ENCODE peak calls at places on chromosomes 12 and 14, in four cellular contexts. One of them, this sample, is unnamed.

GRCh38 chr12:53984901-53985357 is at the start of gene HOXC10:
- DNase-seq in fibroblast of the aortic adventitia: peak; percentile 84
- DNase-seq in mesothelial cell of epicardium: peak; percentile 89
- DNase-seq in HFFc6: peak; percentile 68
- DNase-seq in this sample: peak; percentile 98

GRCh38 chr12:67807808-67808207 is 159.3 kb downstream of the DYRK2 start:
- DNase-seq in fibroblast of the aortic adventitia: peak; percentile 73
- DNase-seq in HFFc6: no peak
- DNase-seq in mesothelial cell of epicardium: no peak
- DNase-seq in this sample: peak; percentile 10

GRCh38 chr14:52069617-52070431 is 965 bp upstream of the NID2 start:
- DNase-seq in mesothelial cell of epicardium: peak; percentile 23
- DNase-seq in fibroblast of the aortic adventitia: peak; percentile 51
- DNase-seq in HFFc6: no peak
- DNase-seq in this sample: peak; percentile 60

GRCh38 chr14:98138666-98139065 is 1133.3 kb downstream of the BCL11B start:
- DNase-seq in mesothelial cell of epicardium: no peak
- DNase-seq in HFFc6: no peak
- DNase-seq in fibroblast of the aortic adventitia: peak; percentile 5
- DNase-seq in this sample: peak; percentile 16

GRCh38 chr12:123761841-123762714 is at the start of gene DNAH10:
- DNase-seq in mesothelial cell of epicardium: peak; percentile 41
- DNase-seq in fibroblast of the aortic adventitia: no peak
- DNase-seq in HFFc6: no peak
- DNase-seq in this sample: no peak

GRCh38 chr14:105500726-105501101 is 9.7 kb downstream of the TEDC1 start:
- DNase-seq in fibroblast of the aortic adventitia: no peak
- DNase-seq in HFFc6: no peak
- DNase-seq in mesothelial cell of epicardium: no peak
- DNase-seq in this sample: no peak

GRCh38 chr14:53534841-53535240 is 381.7 kb upstream of the DDHD1 start:
- DNase-seq in mesothelial cell of epicardium: no peak
- DNase-seq in HFFc6: no peak
- DNase-seq in fibroblast of the aortic adventitia: no peak
- DNase-seq in this sample: peak; percentile 31

GRCh38 chr12:62898568-62898967 is 36.4 kb downstream of the PPM1H start:
- DNase-seq in HFFc6: peak; percentile 46
- DNase-seq in mesothelial cell of epicardium: no peak
- DNase-seq in fibroblast of the aortic adventitia: no peak
- DNase-seq in this sample: no peak

GRCh38 chr12:100668939-100669536 is 95.6 kb downstream of the GAS2L3 start:
- DNase-seq in fibroblast of the aortic adventitia: peak; percentile 63
- DNase-seq in mesothelial cell of epicardium: peak; percentile 53
- DNase-seq in HFFc6: peak; percentile 50
- DNase-seq in this sample: peak; percentile 66

GRCh38 chr14:94138256-94138655 is 8.9 kb upstream of the IFI27L2 start:
- DNase-seq in fibroblast of the aortic adventitia: no peak
- DNase-seq in HFFc6: no peak
- DNase-seq in mesothelial cell of epicardium: no peak
- DNase-seq in this sample: no peak

GRCh38 chr12:111180830-111181726 is 187.8 kb downstream of the PHETA1 start:
- DNase-seq in HFFc6: no peak
- DNase-seq in fibroblast of the aortic adventitia: peak; percentile 14
- DNase-seq in mesothelial cell of epicardium: peak; percentile 82
- DNase-seq in this sample: peak; percentile 37

GRCh38 chr12:105783983-105784947 is 354.5 kb downstream of the NUAK1 start:
- DNase-seq in mesothelial cell of epicardium: no peak
- DNase-seq in HFFc6: no peak
- DNase-seq in fibroblast of the aortic adventitia: no peak
- DNase-seq in this sample: no peak

GRCh38 chr14:20477211-20477876 is 8.1 kb downstream of the PNP start:
- DNase-seq in mesothelial cell of epicardium: no peak
- DNase-seq in fibroblast of the aortic adventitia: peak; percentile 92
- DNase-seq in HFFc6: peak; percentile 75
- DNase-seq in this sample: no peak

GRCh38 chr14:55099741-55100140 is 29.3 kb upstream of the LGALS3 start:
- DNase-seq in fibroblast of the aortic adventitia: peak; percentile 95
- DNase-seq in HFFc6: no peak
- DNase-seq in mesothelial cell of epicardium: no peak
- DNase-seq in this sample: peak; percentile 89

GRCh38 chr12:75103822-75104221 is 105.8 kb downstream of the KCNC2 start:
- DNase-seq in HFFc6: no peak
- DNase-seq in fibroblast of the aortic adventitia: no peak
- DNase-seq in mesothelial cell of epicardium: no peak
- DNase-seq in this sample: no peak

GRCh38 chr12:117059156-117059555 is 40.1 kb downstream of the TESC start:
- DNase-seq in HFFc6: no peak
- DNase-seq in mesothelial cell of epicardium: no peak
- DNase-seq in fibroblast of the aortic adventitia: no peak
- DNase-seq in this sample: no peak

GRCh38 chr12:89038831-89039509 is 313.3 kb downstream of the DUSP6 start:
- DNase-seq in HFFc6: no peak
- DNase-seq in fibroblast of the aortic adventitia: no peak
- DNase-seq in mesothelial cell of epicardium: no peak
- DNase-seq in this sample: no peak

GRCh38 chr12:12562016-12562483 is 613 bp downstream of the DUSP16 start:
- DNase-seq in fibroblast of the aortic adventitia: peak; percentile 21
- DNase-seq in HFFc6: no peak
- DNase-seq in mesothelial cell of epicardium: peak; percentile 27
- DNase-seq in this sample: peak; percentile 23

GRCh38 chr14:71703477-71703876 is 228.8 kb upstream of the RGS6 start:
- DNase-seq in fibroblast of the aortic adventitia: peak; percentile 66
- DNase-seq in HFFc6: no peak
- DNase-seq in mesothelial cell of epicardium: no peak
- DNase-seq in this sample: peak; percentile 80

GRCh38 chr12:121883315-121883660 is 5.3 kb upstream of the PSMD9 start:
- DNase-seq in HFFc6: no peak
- DNase-seq in mesothelial cell of epicardium: no peak
- DNase-seq in fibroblast of the aortic adventitia: no peak
- DNase-seq in this sample: no peak

GRCh38 chr12:85277900-85278597 is 2.0 kb upstream of the ALX1 start:
- DNase-seq in HFFc6: no peak
- DNase-seq in mesothelial cell of epicardium: no peak
- DNase-seq in fibroblast of the aortic adventitia: no peak
- DNase-seq in this sample: no peak

GRCh38 chr12:9049520-9050133 is 60.3 kb downstream of the KLRG1 start:
- DNase-seq in fibroblast of the aortic adventitia: peak; percentile 73
- DNase-seq in mesothelial cell of epicardium: no peak
- DNase-seq in HFFc6: peak; percentile 55
- DNase-seq in this sample: peak; percentile 49

GRCh38 chr14:34018564-34019244 is 67.8 kb upstream of the EGLN3 start:
- DNase-seq in HFFc6: no peak
- DNase-seq in mesothelial cell of epicardium: no peak
- DNase-seq in fibroblast of the aortic adventitia: peak; percentile 34
- DNase-seq in this sample: no peak

GRCh38 chr14:97401714-97402113 is 604.5 kb downstream of the VRK1 start:
- DNase-seq in HFFc6: no peak
- DNase-seq in mesothelial cell of epicardium: no peak
- DNase-seq in fibroblast of the aortic adventitia: no peak
- DNase-seq in this sample: no peak

GRCh38 chr14:74793506-74794155 is 30.5 kb downstream of the YLPM1 start:
- DNase-seq in fibroblast of the aortic adventitia: peak; percentile 36
- DNase-seq in mesothelial cell of epicardium: no peak
- DNase-seq in HFFc6: peak; percentile 11
- DNase-seq in this sample: peak; percentile 17

GRCh38 chr14:93133476-93133875 is 17.8 kb upstream of the ITPK1 start:
- DNase-seq in mesothelial cell of epicardium: no peak
- DNase-seq in HFFc6: peak; percentile 44
- DNase-seq in fibroblast of the aortic adventitia: peak; percentile 91
- DNase-seq in this sample: peak; percentile 87

GRCh38 chr12:89840162-89840922 is 131.7 kb upstream of the ATP2B1 start:
- DNase-seq in mesothelial cell of epicardium: no peak
- DNase-seq in HFFc6: no peak
- DNase-seq in fibroblast of the aortic adventitia: peak; percentile 39
- DNase-seq in this sample: peak; percentile 37

GRCh38 chr12:54304187-54304810 is 3.5 kb upstream of the NFE2 start:
- DNase-seq in fibroblast of the aortic adventitia: peak; percentile 68
- DNase-seq in mesothelial cell of epicardium: no peak
- DNase-seq in HFFc6: no peak
- DNase-seq in this sample: peak; percentile 60

GRCh38 chr12:94769746-94770396 is 119.5 kb upstream of the TMCC3 start:
- DNase-seq in fibroblast of the aortic adventitia: no peak
- DNase-seq in HFFc6: no peak
- DNase-seq in mesothelial cell of epicardium: no peak
- DNase-seq in this sample: no peak

GRCh38 chr12:116012757-116013156 is 264.7 kb downstream of the MED13L start:
- DNase-seq in HFFc6: no peak
- DNase-seq in fibroblast of the aortic adventitia: no peak
- DNase-seq in mesothelial cell of epicardium: no peak
- DNase-seq in this sample: no peak

GRCh38 chr12:6469092-6469491 is 1.4 kb downstream of the VAMP1 start:
- DNase-seq in mesothelial cell of epicardium: no peak
- DNase-seq in HFFc6: no peak
- DNase-seq in fibroblast of the aortic adventitia: no peak
- DNase-seq in this sample: no peak

GRCh38 chr12:6472491-6472890 is 2.0 kb upstream of the VAMP1 start:
- DNase-seq in mesothelial cell of epicardium: no peak
- DNase-seq in fibroblast of the aortic adventitia: no peak
- DNase-seq in HFFc6: no peak
- DNase-seq in this sample: no peak

GRCh38 chr12:6469609-6470374 is 685 bp downstream of the VAMP1 start:
- DNase-seq in mesothelial cell of epicardium: no peak
- DNase-seq in fibroblast of the aortic adventitia: no peak
- DNase-seq in HFFc6: no peak
- DNase-seq in this sample: no peak

GRCh38 chr12:6471992-6472366 is 1.5 kb upstream of the VAMP1 start:
- DNase-seq in fibroblast of the aortic adventitia: peak; percentile 54
- DNase-seq in HFFc6: peak; percentile 65
- DNase-seq in mesothelial cell of epicardium: no peak
- DNase-seq in this sample: peak; percentile 43

GRCh38 chr12:6470375-6471163 is at the start of gene VAMP1:
- DNase-seq in mesothelial cell of epicardium: peak; percentile 89
- DNase-seq in fibroblast of the aortic adventitia: peak; percentile 97
- DNase-seq in HFFc6: peak; percentile 97
- DNase-seq in this sample: peak; percentile 97
- TF ChIP-seq CTCF in mesothelial cell of epicardium: no peak
- TF ChIP-seq CTCF in fibroblast of the aortic adventitia: peak; percentile 16
- TF ChIP-seq CTCF in HFFc6: peak; percentile 9
- TF ChIP-seq CTCF in this sample: no peak

DNA sequence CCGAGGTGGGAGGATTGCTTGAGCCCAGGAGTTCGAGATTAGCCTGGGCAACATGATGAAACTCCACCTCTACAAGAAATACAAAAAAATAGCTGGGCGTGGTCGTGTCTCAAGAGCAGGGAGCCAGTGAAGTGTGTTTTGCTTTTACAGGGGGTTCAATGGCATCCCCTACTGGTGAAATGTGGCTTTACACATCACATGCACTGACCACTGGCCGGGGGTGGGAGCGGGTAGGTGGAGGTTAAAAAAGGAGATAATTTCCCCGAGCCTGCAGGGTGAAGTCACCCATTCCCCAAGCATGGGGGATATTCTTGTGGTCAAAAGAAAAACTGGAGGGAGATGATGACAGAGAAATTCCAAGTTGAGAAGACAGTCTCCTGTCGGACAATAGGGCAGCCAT is 63.6 kb upstream of the PWP1 start:
- DNase-seq in mesothelial cell of epicardium: no peak
- DNase-seq in HFFc6: no peak
- DNase-seq in fibroblast of the aortic adventitia: peak; percentile 26
- DNase-seq in this sample: peak; percentile 6
- TF ChIP-seq CTCF in mesothelial cell of epicardium: peak; percentile 57
- TF ChIP-seq CTCF in HFFc6: peak; percentile 57
- TF ChIP-seq CTCF in fibroblast of the aortic adventitia: peak; percentile 55
- TF ChIP-seq CTCF in this sample: peak; percentile 39

GRCh38 chr14:95192306-95192705 is 35.0 kb upstream of the DICER1 start:
- DNase-seq in HFFc6: no peak
- DNase-seq in mesothelial cell of epicardium: no peak
- DNase-seq in fibroblast of the aortic adventitia: no peak
- DNase-seq in this sample: no peak

GRCh38 chr14:95191445-95192199 is 34.3 kb upstream of the DICER1 start:
- DNase-seq in HFFc6: no peak
- DNase-seq in fibroblast of the aortic adventitia: no peak
- DNase-seq in mesothelial cell of epicardium: no peak
- DNase-seq in this sample: no peak

GRCh38 chr14:95189400-95190162 is 32.3 kb upstream of the DICER1 start:
- DNase-seq in fibroblast of the aortic adventitia: no peak
- DNase-seq in mesothelial cell of epicardium: no peak
- DNase-seq in HFFc6: no peak
- DNase-seq in this sample: peak; percentile 15

GRCh38 chr14:95190857-95191256 is 33.5 kb upstream of the DICER1 start:
- DNase-seq in HFFc6: no peak
- DNase-seq in mesothelial cell of epicardium: no peak
- DNase-seq in fibroblast of the aortic adventitia: no peak
- DNase-seq in this sample: no peak

GRCh38 chr14:95190346-95190840 is 33.1 kb upstream of the DICER1 start:
- DNase-seq in mesothelial cell of epicardium: no peak
- DNase-seq in HFFc6: no peak
- DNase-seq in fibroblast of the aortic adventitia: no peak
- DNase-seq in this sample: peak; percentile 17
- TF ChIP-seq CTCF in mesothelial cell of epicardium: no peak
- TF ChIP-seq CTCF in HFFc6: no peak
- TF ChIP-seq CTCF in fibroblast of the aortic adventitia: no peak
- TF ChIP-seq CTCF in this sample: no peak

GRCh38 chr12:3302406-3303041 is 188.5 kb upstream of the PRMT8 start:
- DNase-seq in fibroblast of the aortic adventitia: no peak
- DNase-seq in HFFc6: no peak
- DNase-seq in mesothelial cell of epicardium: no peak
- DNase-seq in this sample: peak; percentile 58

GRCh38 chr12:3305904-3306619 is 184.9 kb upstream of the PRMT8 start:
- DNase-seq in fibroblast of the aortic adventitia: no peak
- DNase-seq in mesothelial cell of epicardium: no peak
- DNase-seq in HFFc6: no peak
- DNase-seq in this sample: no peak

GRCh38 chr12:3304436-3305135 is 186.4 kb upstream of the PRMT8 start:
- DNase-seq in HFFc6: peak; percentile 90
- DNase-seq in fibroblast of the aortic adventitia: peak; percentile 51
- DNase-seq in mesothelial cell of epicardium: no peak
- DNase-seq in this sample: peak; percentile 72

GRCh38 chr12:3305464-3305863 is 185.5 kb upstream of the PRMT8 start:
- DNase-seq in HFFc6: no peak
- DNase-seq in fibroblast of the aortic adventitia: no peak
- DNase-seq in mesothelial cell of epicardium: no peak
- DNase-seq in this sample: no peak

DNA sequence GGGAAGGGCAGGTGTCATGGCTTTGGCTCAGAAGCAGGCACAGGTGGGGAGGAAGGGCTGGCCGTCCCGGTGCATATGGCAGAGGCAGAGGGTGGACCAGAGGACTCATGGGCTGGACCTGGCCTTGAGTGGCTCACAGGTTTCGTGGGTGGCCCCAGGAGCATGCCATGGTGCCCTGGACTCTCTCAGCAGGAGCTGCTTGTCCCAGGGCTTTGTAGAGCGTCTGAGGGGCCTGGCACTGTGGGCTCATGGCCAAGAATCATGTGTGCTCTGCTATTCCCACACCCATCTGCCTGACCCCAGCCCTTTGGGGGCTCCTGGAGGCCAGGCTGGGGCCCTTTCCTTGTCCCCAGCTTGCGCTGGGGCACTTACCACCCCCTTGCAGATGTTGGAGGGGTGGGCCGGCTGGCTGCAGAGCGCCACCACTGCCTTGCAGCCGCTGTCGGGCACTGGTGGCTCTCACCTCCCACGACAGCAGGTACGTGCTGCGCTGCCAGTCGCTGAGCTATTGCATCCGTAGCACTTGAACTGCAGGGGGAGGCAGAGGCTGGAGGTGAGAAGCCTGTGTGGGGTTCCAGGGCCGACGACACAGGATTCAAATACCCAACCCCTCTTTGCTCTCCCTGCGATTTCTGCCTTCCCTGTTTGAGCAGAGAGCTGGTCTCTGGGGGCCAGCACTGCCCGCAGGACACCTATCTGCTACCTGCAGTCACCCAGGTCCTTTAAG is 187.4 kb upstream of the PRMT8 start:
- DNase-seq in mesothelial cell of epicardium: no peak
- DNase-seq in HFFc6: no peak
- DNase-seq in fibroblast of the aortic adventitia: no peak
- DNase-seq in this sample: no peak
- TF ChIP-seq CTCF in mesothelial cell of epicardium: no peak
- TF ChIP-seq CTCF in HFFc6: peak; percentile 49
- TF ChIP-seq CTCF in fibroblast of the aortic adventitia: no peak
- TF ChIP-seq CTCF in this sample: no peak